ENCODE peak calls at places on chromosome 11, in four cellular contexts. I is MM.1S, B is neuronal stem cell, W is transverse colon. K is an unnamed sample.

GRCh38 chr11:123509737-123510578 is 79.9 kb downstream of the GRAMD1B start:
- DNase-seq in I (no peak), B (peak; percentile 48), W (no peak), K (peak; percentile 81)

GRCh38 chr11:32752001-32752400 is 42.5 kb downstream of the CCDC73 start:
- DNase-seq in I (no peak), B (no peak), W (no peak), K (no peak)

GRCh38 chr11:39678996-39679395 is 1780.5 kb downstream of the LRRC4C start:
- DNase-seq in I (peak; percentile 83), B (no peak), W (no peak), K (no peak)

GRCh38 chr11:125333354-125334077 is 162.5 kb downstream of the FEZ1 start:
- DNase-seq in I (no peak), B (no peak), W (no peak), K (no peak)

GRCh38 chr11:27401280-27401679 is 38.3 kb upstream of the CCDC34 start:
- DNase-seq in I (no peak), B (no peak), W (no peak), K (no peak)

GRCh38 chr11:104410336-104410735 is 246.4 kb upstream of the PDGFD start:
- DNase-seq in I (no peak), B (no peak), W (no peak), K (no peak)

GRCh38 chr11:113681711-113682410 is 24.2 kb downstream of the TMPRSS5 start:
- DNase-seq in I (no peak), B (no peak), W (no peak), K (no peak)

GRCh38 chr11:123308077-123308476 is 113.0 kb upstream of the CLMP start:
- DNase-seq in I (peak; percentile 74), B (no peak), W (no peak), K (no peak)

GRCh38 chr11:10692716-10693115 is 839 bp downstream of the IRAG1 start:
- DNase-seq in I (no peak), B (no peak), W (no peak), K (peak; percentile 49)

GRCh38 chr11:130858215-130858614 is 58.1 kb downstream of the SNX19 start:
- DNase-seq in I (peak; percentile 9), B (no peak), W (no peak), K (peak; percentile 41)

GRCh38 chr11:120032766-120033390 is 105.0 kb downstream of the TRIM29 start:
- DNase-seq in I (no peak), B (no peak), W (no peak), K (no peak)

GRCh38 chr11:14424096-14424495 is 65.1 kb upstream of the RRAS2 start:
- DNase-seq in I (no peak), B (no peak), W (no peak), K (no peak)

GRCh38 chr11:125594958-125595357 is 2.3 kb downstream of the STT3A start:
- DNase-seq in I (no peak), B (no peak), W (no peak), K (no peak)

GRCh38 chr11:1812801-1813200 is 22.0 kb upstream of the SYT8 start:
- DNase-seq in I (no peak), B (no peak), W (no peak), K (no peak)

GRCh38 chr11:35367491-35367890 is 51.9 kb downstream of the SLC1A2 start:
- DNase-seq in I (no peak), B (no peak), W (no peak), K (no peak)

GRCh38 chr11:127017482-127017881 is 16.9 kb upstream of the KIRREL3 start:
- DNase-seq in I (no peak), B (peak; percentile 44), W (no peak), K (no peak)

DNA sequence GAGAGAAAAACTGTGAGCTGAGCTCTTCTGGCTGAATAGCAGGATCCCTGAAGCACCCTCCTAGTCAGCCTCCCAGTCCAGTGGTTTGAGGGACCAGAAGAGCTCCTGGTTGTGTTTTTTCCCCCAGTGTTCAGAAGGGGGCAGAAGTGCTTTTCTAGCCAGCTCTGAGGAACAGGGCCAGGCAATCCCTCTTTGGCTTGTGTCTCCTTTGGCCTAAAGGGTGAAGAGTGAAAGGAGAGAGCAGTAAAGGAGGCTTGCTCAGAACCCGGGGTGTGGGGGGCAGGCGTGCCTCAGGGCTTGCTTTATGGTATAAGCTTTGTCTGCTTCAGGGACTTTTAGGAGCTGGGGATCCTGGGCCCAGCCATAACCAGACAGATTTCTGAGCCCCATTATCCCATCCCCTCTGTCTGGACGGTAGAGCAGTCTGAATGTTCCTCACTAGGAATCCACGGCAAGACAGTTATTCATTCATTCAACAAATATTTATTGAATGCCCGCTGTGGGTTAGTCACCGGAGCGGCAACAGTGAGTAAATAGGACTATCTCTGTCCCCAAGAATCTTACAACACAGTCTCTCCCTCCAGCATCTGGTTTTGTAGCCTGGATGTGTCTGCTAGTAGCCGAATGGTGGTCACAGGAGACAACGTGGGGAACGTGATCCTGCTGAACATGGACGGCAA is 14.5 kb downstream of the ACP2 start:
- DNase-seq in I (no peak), B (no peak), W (peak; percentile 24), K (peak; percentile 70)
- H3K4me3 ChIP-seq in I (no peak overlapping the region), B (no peak overlapping the region), W (no peak overlapping the region), K (no peak overlapping the region)

GRCh38 chr11:43984039-43984438 is 41.6 kb downstream of the C11orf96 start:
- DNase-seq in I (no peak), B (no peak), W (no peak), K (no peak)
- H3K27me3 ChIP-seq in I (peaks cover 17% of the 10 kb centered on the region), B (peaks cover 20% of the 10 kb centered on the region), W (no peaks in the 10 kb centered on the region), K (no peaks in the 10 kb centered on the region)

GRCh38 chr11:65619281-65619928 is 3.8 kb downstream of the PCNX3 start:
- DNase-seq in I (no peak), B (no peak), W (no peak), K (no peak)
- H3K36me3 ChIP-seq in I (no peaks in the 10 kb centered on the region), B (peaks cover 33% of the 10 kb centered on the region), W (no peaks in the 10 kb centered on the region), K (peaks cover 22% of the 10 kb centered on the region)

DNA sequence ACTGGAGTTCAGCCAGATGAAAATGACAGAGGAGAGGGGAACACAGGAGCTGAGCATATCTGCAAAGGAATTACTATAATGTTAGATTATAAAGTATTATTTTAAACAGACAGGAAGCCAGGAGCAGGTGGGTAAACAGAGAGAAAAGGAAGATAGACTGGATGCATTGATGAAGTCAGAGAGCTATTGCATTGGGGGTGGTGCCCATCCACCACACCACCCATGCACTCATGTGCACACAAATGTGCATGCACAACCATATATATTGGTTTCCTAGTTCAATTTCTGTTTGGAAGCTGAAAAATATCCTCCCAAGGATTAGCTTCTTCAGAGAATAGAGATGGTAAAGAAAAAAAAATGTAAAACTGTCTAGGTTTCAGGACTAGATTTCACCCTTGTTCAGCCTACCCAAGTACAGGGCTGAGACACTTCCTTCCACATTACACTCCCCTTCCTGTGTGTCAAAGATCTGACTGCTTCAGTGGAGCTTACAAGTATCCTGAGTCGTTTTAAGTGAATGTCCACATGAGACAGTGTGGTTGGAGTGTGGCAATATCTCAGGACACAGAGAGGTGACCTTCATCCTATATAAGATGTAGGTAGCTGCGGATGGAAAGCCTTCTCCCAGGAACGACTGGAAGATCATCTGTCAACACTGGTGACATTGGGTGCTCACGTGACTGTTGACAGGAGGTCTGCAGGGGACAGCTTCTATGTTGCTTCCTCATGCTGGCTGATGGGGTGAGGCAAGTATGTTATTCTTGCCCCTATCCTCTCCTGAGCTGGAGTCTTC is 12.2 kb upstream of the SMPD1 start:
- DNase-seq in I (no peak), B (no peak), W (no peak), K (no peak)
- H3K4me3 ChIP-seq in I (no peak overlapping the region), B (no peak overlapping the region), W (no peak overlapping the region), K (no peak overlapping the region)

DNA sequence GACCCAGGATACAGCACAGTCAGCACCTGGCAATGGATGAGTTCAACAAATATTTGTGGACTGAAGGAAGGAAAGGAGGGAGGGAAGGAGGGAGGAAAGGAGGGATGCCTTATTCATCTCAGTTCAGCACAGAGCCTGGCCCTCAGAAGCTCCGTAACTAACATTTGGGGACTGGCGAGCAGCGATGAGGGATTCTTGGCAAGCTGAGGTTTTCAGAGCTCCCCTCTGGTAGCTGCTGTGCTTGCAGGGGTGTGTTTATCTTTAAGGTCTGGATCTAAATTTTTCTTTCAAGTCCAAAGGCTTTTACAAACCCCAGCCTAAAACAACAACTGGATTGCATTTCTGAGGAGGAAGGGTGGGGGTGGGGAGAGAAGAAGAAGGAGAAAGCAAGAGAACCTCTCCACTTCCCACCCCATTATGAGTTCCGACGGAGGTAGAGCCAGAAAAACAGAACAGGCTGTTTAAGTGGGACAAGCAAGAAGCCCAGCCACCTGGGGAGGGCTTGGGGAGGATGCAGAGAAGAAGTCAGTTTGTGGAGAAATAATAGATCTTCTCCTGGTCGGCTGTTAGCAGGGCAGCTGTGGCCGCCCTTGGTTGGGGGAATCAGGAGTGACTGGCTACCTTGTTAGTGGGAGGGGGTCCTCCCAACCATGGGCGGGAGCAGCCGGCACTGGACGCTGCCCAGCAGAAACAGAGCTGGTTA is 77.8 kb downstream of the TSPAN18 start:
- DNase-seq in I (no peak), B (no peak), W (no peak), K (peak; percentile 55)
- H3K27me3 ChIP-seq in I (no peaks in the 10 kb centered on the region), B (no peaks in the 10 kb centered on the region), W (peaks cover 4% of the 10 kb centered on the region), K (no peaks in the 10 kb centered on the region)

DNA sequence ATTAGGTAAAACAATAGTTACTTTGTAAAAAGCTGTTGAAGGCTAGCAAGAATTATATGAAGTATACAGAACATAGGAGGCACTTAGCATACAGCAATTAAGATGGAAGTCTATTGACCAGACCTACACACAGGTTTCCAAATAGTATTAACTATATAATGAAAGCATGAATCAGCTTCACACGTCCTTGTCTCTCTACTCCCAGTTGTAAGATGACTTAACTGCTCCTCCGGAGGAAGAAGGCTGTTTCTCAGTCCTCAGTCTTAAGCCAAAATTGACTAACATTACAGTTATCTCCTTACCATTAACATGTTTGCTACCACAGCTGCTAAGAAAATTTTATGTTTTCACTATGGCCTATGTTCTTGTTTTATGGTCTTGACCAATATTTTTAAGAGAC is 24.7 kb downstream of the SIK3 start:
- DNase-seq in I (no peak), B (no peak), W (no peak), K (no peak)
- H3K36me3 ChIP-seq in I (no peaks in the 10 kb centered on the region), B (no peaks in the 10 kb centered on the region), W (no peaks in the 10 kb centered on the region), K (no peaks in the 10 kb centered on the region)

GRCh38 chr11:86799680-86800075 is 664 bp upstream of the PRSS23 start:
- DNase-seq in I (no peak), B (no peak), W (no peak), K (peak; percentile 65)

GRCh38 chr11:86802146-86802545 is 1.8 kb downstream of the PRSS23 start:
- DNase-seq in I (no peak), B (no peak), W (no peak), K (no peak)

GRCh38 chr11:86800076-86800955 is at the start of gene PRSS23:
- DNase-seq in I (peak; percentile 71), B (peak; percentile 79), W (peak; percentile 77), K (peak; percentile 93)

GRCh38 chr11:86802601-86803051 is 2.3 kb downstream of the PRSS23 start:
- DNase-seq in I (peak; percentile 56), B (no peak), W (no peak), K (peak; percentile 46)

GRCh38 chr11:86800956-86801264 is 568 bp downstream of the PRSS23 start:
- DNase-seq in I (no peak), B (no peak), W (no peak), K (no peak)
- H3K4me3 ChIP-seq in I (peak overlapping the region; percentile 56), B (peak overlapping the region; percentile 87), W (peak overlapping the region; percentile 63), K (peak overlapping the region; percentile 53)

GRCh38 chr11:69702239-69702668 is 1.6 kb downstream of the FGF19 start:
- DNase-seq in I (no peak), B (no peak), W (no peak), K (peak; percentile 90)
- H3K27me3 ChIP-seq in I (peaks cover 91% of the 10 kb centered on the region), B (peaks cover 71% of the 10 kb centered on the region), W (peaks cover 99% of the 10 kb centered on the region), K (peaks cover 20% of the 10 kb centered on the region)

K was measured in H7.